ENCODE peak calls at places on chromosome 20, in four cellular contexts. S is transverse colon, H is A549, M is K562. V is an unnamed sample.
A peak's percentile ranks its signal among the peaks of the same experiment; 100 is the strongest.

GRCh38 chr20:38601216-38602184 is at the start of gene ARHGAP40:
- DNase-seq in S (peak; percentile 11), H (no peak), M (peak; percentile 46), V (peak; percentile 81)

GRCh38 chr20:1965520-1966278 is 28.2 kb downstream of the PDYN start:
- DNase-seq in S (peak; percentile 75), H (peak; percentile 80), M (peak; percentile 69), V (peak; percentile 69)

GRCh38 chr20:32823737-32824588 is 4.2 kb downstream of the MAPRE1 start:
- DNase-seq in S (no peak), H (no peak), M (no peak), V (no peak)

GRCh38 chr20:13009682-13010406 is 1.1 kb downstream of the SPTLC3 start:
- DNase-seq in S (peak; percentile 30), H (no peak), M (no peak), V (peak; percentile 26)

GRCh38 chr20:2697768-2698167 is 5.2 kb downstream of the EBF4 start:
- DNase-seq in S (no peak), H (no peak), M (no peak), V (peak; percentile 16)

GRCh38 chr20:31568773-31569162 is 36.3 kb upstream of the ID1 start:
- DNase-seq in S (no peak), H (no peak), M (no peak), V (no peak)

GRCh38 chr20:2128542-2128941 is 26.9 kb downstream of the STK35 start:
- DNase-seq in S (no peak), H (no peak), M (no peak), V (no peak)

GRCh38 chr20:46708172-46708860 is 1.1 kb upstream of the SLC2A10 start:
- DNase-seq in S (peak; percentile 60), H (peak; percentile 20), M (peak; percentile 28), V (no peak)

GRCh38 chr20:6818033-6818808 is 50.7 kb downstream of the BMP2 start:
- DNase-seq in S (no peak), H (no peak), M (no peak), V (no peak)

GRCh38 chr20:41349943-41350342 is 9.3 kb downstream of the LPIN3 start:
- DNase-seq in S (no peak), H (no peak), M (no peak), V (no peak)

GRCh38 chr20:31712112-31712553 is 10.5 kb downstream of the BCL2L1 start:
- DNase-seq in S (no peak), H (no peak), M (peak; percentile 79), V (no peak)

GRCh38 chr20:37333130-37333847 is 12.7 kb upstream of the SRC start:
- DNase-seq in S (no peak), H (no peak), M (no peak), V (no peak)
- TF ChIP-seq EP300 in S (no peak), H (no peak), M (no peak), V (no peak)

GRCh38 chr20:42857446-42857845 is 332.3 kb downstream of the PTPRT start:
- DNase-seq in S (no peak), H (no peak), M (no peak), V (no peak)
- TF ChIP-seq EP300 in S (no peak), H (no peak), M (no peak), V (no peak)

GRCh38 chr20:50146214-50146613 is 7.3 kb downstream of the PEDS1 start:
- DNase-seq in S (no peak), H (no peak), M (no peak), V (no peak)

GRCh38 chr20:50142812-50143211 is 10.7 kb downstream of the PEDS1 start:
- DNase-seq in S (no peak), H (no peak), M (no peak), V (no peak)

GRCh38 chr20:50144362-50144761 is 9.2 kb downstream of the PEDS1 start:
- DNase-seq in S (peak; percentile 34), H (peak; percentile 89), M (no peak), V (peak; percentile 76)

GRCh38 chr20:50149481-50150254 is 3.9 kb downstream of the PEDS1 start:
- DNase-seq in S (no peak), H (no peak), M (no peak), V (no peak)

DNA sequence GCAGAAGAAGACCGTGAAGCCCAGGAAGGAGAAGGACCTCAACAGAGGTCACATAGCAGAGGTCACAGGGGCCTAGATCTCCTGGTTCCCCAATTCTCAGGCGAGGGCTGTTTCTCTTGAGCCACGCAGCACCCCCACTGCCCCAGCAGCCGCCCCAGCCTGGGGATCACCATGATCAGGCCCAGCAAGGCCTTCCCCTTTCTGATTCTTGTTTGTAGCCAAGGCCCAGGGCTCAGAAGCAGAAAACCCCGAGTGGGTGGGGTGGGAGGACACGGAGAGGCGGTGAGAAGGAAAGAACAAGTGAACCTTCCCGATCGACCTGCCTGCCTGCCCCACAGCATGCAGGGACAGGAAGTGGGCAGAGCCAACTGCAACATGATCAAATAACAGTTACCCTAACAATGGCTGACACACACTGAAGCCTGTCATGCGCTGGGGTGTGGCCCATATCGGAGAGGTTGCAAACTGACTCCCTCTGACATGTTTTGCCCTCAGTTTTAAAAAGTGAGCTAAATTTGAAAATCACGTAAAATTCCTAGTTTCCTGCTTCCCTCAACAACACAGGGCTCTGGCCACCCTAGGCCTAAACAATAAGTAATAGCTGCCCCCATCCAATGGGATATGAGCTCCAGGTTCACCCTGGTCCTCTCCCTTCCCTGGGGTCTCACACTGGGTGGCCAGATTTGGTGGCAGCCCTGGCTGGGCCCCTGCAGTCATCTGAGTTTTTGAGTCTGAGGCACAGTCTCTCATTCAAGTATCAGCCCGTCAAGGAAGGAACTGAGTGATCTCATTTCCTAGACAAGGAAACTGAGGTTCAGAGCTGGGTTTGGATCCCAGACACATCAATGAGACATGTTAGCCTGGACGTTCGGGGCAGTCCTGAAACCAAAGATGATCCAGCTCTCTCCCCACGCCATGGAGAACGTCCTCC is 6.5 kb downstream of the PEDS1 start:
- DNase-seq in S (peak; percentile 66), H (no peak), M (peak; percentile 79), V (peak; percentile 63)
- TF ChIP-seq EP300 in S (no peak), H (no peak), M (peak; percentile 30), V (no peak)

GRCh38 chr20:20466341-20466879 is 98.5 kb downstream of the INSM1 start:
- DNase-seq in S (no peak), H (no peak), M (no peak), V (no peak)
- TF ChIP-seq EP300 in S (no peak), H (no peak), M (no peak), V (no peak)

GRCh38 chr20:8357703-8358102 is 225.6 kb downstream of the PLCB1 start:
- DNase-seq in S (no peak), H (no peak), M (no peak), V (no peak)

GRCh38 chr20:8355453-8355852 is 223.4 kb downstream of the PLCB1 start:
- DNase-seq in S (no peak), H (no peak), M (no peak), V (no peak)

GRCh38 chr20:8360035-8360434 is 228.0 kb downstream of the PLCB1 start:
- DNase-seq in S (no peak), H (no peak), M (no peak), V (no peak)

GRCh38 chr20:8353512-8353911 is 221.4 kb downstream of the PLCB1 start:
- DNase-seq in S (no peak), H (no peak), M (no peak), V (no peak)

DNA sequence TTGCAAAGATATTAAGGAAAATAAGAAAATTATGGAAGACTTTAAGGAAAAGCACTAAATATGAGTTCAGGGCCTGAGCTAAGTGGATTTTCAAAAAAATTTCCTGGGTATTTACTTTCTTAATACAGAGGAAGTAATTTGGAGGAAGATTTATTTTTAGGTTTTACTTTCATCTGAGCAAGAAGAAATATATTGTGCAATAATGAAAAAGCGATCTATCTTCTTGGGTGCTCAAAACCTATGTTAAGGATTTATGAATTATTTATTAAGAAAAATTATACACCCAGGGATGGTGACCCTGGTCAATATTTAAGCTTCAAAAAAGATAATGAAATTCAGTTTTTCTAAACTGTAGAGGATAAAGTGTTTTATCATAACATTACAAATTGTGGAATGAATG is 224.8 kb downstream of the PLCB1 start:
- DNase-seq in S (no peak), H (no peak), M (no peak), V (no peak)
- TF ChIP-seq EP300 in S (no peak), H (no peak), M (no peak), V (no peak)

DNA sequence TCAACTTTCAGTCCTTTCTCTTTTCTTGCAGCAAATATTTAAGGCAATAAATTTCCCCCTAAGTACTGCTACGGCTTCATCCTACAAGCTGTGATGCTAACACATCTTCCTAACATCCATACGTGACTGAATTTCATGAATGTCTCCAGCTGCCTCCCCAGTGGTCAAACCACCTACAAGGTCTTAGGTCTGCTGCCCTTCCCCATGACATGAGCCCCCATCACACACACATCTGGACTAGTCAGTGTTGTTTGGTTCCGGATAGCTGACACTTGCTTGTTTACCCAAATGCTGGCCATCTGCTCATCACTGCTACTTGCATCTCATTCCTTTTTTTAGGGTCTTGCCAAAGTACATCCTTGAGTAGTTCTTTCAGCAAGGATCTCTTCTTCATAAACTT is 14.6 kb downstream of the RRBP1 start:
- DNase-seq in S (no peak), H (no peak), M (no peak), V (no peak)
- TF ChIP-seq EP300 in S (no peak), H (no peak), M (no peak), V (no peak)

DNA sequence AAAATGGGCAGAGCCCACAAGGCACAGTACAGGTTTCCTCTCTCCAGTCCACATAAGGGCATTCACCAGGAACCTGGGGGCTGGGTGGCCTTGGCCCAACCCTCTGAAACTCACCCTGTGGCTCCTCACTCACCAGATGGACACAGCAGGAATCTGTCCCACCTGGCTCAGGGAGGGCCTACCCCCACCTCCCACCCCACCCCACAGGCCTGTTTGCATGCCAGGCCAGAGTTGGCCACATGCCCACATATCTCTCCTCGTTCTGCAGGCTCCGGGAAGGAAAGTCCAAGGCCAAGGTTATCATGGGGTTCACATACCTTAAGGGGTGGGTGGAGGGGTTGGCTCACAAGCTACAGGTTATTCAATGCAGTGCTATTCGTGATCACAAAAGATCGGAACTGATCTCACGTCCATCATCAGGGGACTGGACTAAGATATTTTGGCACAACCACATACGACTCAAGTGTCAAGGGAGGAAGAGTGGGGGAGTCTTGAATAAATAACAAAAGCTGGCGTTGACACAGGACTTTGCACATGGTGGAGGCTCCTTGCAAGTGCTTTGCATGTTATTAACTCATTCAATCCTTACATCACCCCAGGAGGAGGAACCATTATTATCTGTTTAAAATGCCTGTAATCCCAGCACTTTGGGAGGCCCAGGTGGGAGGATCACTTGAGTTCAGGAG is 13.0 kb downstream of the RIPOR3 start:
- DNase-seq in S (peak; percentile 34), H (peak; percentile 62), M (peak; percentile 49), V (peak; percentile 35)
- TF ChIP-seq EP300 in S (no peak), H (no peak), M (no peak), V (no peak)

GRCh38 chr20:22910287-22910852 is 124.7 kb upstream of the SSTR4 start:
- DNase-seq in S (no peak), H (no peak), M (peak; percentile 39), V (no peak)
- TF ChIP-seq EP300 in S (no peak), H (no peak), M (peak; percentile 39), V (no peak)

V was measured in upper lobe of left lung.